ENCODE peak calls at places on chromosomes 5 and 9, in six cellular contexts. One of them, this sample, is unnamed.

GRCh38 chr5:167049043-167049663 is 1242.3 kb upstream of the WWC1 start:
- DNase-seq in stimulated activated CD4-positive, alpha-beta T cell treated with anti-CD3 and anti-CD28 coated beads, Interleukin-1b, Interleukin-23, amount 100 ng/mL, for 24 hours: no peak
- DNase-seq in SHP77: peak
- DNase-seq in C1 segment of cervical spinal cord: no peak
- DNase-seq in G401: peak
- DNase-seq in activated T-cell treated with anti-CD3 and anti-CD28 coated beads, Interleukin-2, amount 50 U/mL, for 1 hour: no peak
- DNase-seq in this sample: no peak

GRCh38 chr5:34622046-34622435 is 34.1 kb upstream of the RAI14 start:
- DNase-seq in stimulated activated CD4-positive, alpha-beta T cell treated with anti-CD3 and anti-CD28 coated beads, Interleukin-1b, Interleukin-23, amount 100 ng/mL, for 24 hours: no peak
- DNase-seq in SHP77: no peak
- DNase-seq in C1 segment of cervical spinal cord: no peak
- DNase-seq in G401: no peak
- DNase-seq in activated T-cell treated with anti-CD3 and anti-CD28 coated beads, Interleukin-2, amount 50 U/mL, for 1 hour: no peak
- DNase-seq in this sample: no peak

GRCh38 chr5:10958728-10959127 is 197.7 kb upstream of the DAP start:
- DNase-seq in stimulated activated CD4-positive, alpha-beta T cell treated with anti-CD3 and anti-CD28 coated beads, Interleukin-1b, Interleukin-23, amount 100 ng/mL, for 24 hours: no peak
- DNase-seq in SHP77: no peak
- DNase-seq in C1 segment of cervical spinal cord: no peak
- DNase-seq in G401: no peak
- DNase-seq in activated T-cell treated with anti-CD3 and anti-CD28 coated beads, Interleukin-2, amount 50 U/mL, for 1 hour: no peak
- DNase-seq in this sample: no peak

GRCh38 chr9:15936316-15936869 is 383.6 kb downstream of the CCDC171 start:
- DNase-seq in stimulated activated CD4-positive, alpha-beta T cell treated with anti-CD3 and anti-CD28 coated beads, Interleukin-1b, Interleukin-23, amount 100 ng/mL, for 24 hours: no peak
- DNase-seq in SHP77: peak
- DNase-seq in C1 segment of cervical spinal cord: no peak
- DNase-seq in G401: no peak
- DNase-seq in activated T-cell treated with anti-CD3 and anti-CD28 coated beads, Interleukin-2, amount 50 U/mL, for 1 hour: no peak
- DNase-seq in this sample: no peak

GRCh38 chr5:40551706-40552557 is 127.8 kb upstream of the PTGER4 start:
- DNase-seq in stimulated activated CD4-positive, alpha-beta T cell treated with anti-CD3 and anti-CD28 coated beads, Interleukin-1b, Interleukin-23, amount 100 ng/mL, for 24 hours: no peak
- DNase-seq in SHP77: no peak
- DNase-seq in C1 segment of cervical spinal cord: no peak
- DNase-seq in G401: no peak
- DNase-seq in activated T-cell treated with anti-CD3 and anti-CD28 coated beads, Interleukin-2, amount 50 U/mL, for 1 hour: no peak
- DNase-seq in this sample: no peak

GRCh38 chr9:121901616-121902015 is 191.5 kb downstream of the TTLL11 start:
- DNase-seq in stimulated activated CD4-positive, alpha-beta T cell treated with anti-CD3 and anti-CD28 coated beads, Interleukin-1b, Interleukin-23, amount 100 ng/mL, for 24 hours: no peak
- DNase-seq in SHP77: no peak
- DNase-seq in C1 segment of cervical spinal cord: no peak
- DNase-seq in G401: no peak
- DNase-seq in activated T-cell treated with anti-CD3 and anti-CD28 coated beads, Interleukin-2, amount 50 U/mL, for 1 hour: no peak
- DNase-seq in this sample: no peak

GRCh38 chr9:81461196-81461595 is 228.2 kb downstream of the TLE1 start:
- DNase-seq in stimulated activated CD4-positive, alpha-beta T cell treated with anti-CD3 and anti-CD28 coated beads, Interleukin-1b, Interleukin-23, amount 100 ng/mL, for 24 hours: no peak
- DNase-seq in SHP77: no peak
- DNase-seq in C1 segment of cervical spinal cord: no peak
- DNase-seq in G401: no peak
- DNase-seq in activated T-cell treated with anti-CD3 and anti-CD28 coated beads, Interleukin-2, amount 50 U/mL, for 1 hour: no peak
- DNase-seq in this sample: no peak

GRCh38 chr5:174319551-174319950 is 274.0 kb downstream of the NSG2 start:
- DNase-seq in stimulated activated CD4-positive, alpha-beta T cell treated with anti-CD3 and anti-CD28 coated beads, Interleukin-1b, Interleukin-23, amount 100 ng/mL, for 24 hours: no peak
- DNase-seq in SHP77: no peak
- DNase-seq in C1 segment of cervical spinal cord: no peak
- DNase-seq in G401: no peak
- DNase-seq in activated T-cell treated with anti-CD3 and anti-CD28 coated beads, Interleukin-2, amount 50 U/mL, for 1 hour: no peak
- DNase-seq in this sample: no peak

GRCh38 chr5:66643383-66643782 is 47.2 kb downstream of the MAST4 start:
- DNase-seq in stimulated activated CD4-positive, alpha-beta T cell treated with anti-CD3 and anti-CD28 coated beads, Interleukin-1b, Interleukin-23, amount 100 ng/mL, for 24 hours: no peak
- DNase-seq in SHP77: peak
- DNase-seq in C1 segment of cervical spinal cord: no peak
- DNase-seq in G401: no peak
- DNase-seq in activated T-cell treated with anti-CD3 and anti-CD28 coated beads, Interleukin-2, amount 50 U/mL, for 1 hour: no peak
- DNase-seq in this sample: no peak

GRCh38 chr5:115450741-115451140 is 93.8 kb downstream of the FEM1C start:
- DNase-seq in stimulated activated CD4-positive, alpha-beta T cell treated with anti-CD3 and anti-CD28 coated beads, Interleukin-1b, Interleukin-23, amount 100 ng/mL, for 24 hours: no peak
- DNase-seq in SHP77: no peak
- DNase-seq in C1 segment of cervical spinal cord: no peak
- DNase-seq in G401: no peak
- DNase-seq in activated T-cell treated with anti-CD3 and anti-CD28 coated beads, Interleukin-2, amount 50 U/mL, for 1 hour: no peak
- DNase-seq in this sample: no peak

GRCh38 chr5:123269851-123270250 is 153.4 kb downstream of the CEP120 start:
- DNase-seq in stimulated activated CD4-positive, alpha-beta T cell treated with anti-CD3 and anti-CD28 coated beads, Interleukin-1b, Interleukin-23, amount 100 ng/mL, for 24 hours: no peak
- DNase-seq in SHP77: no peak
- DNase-seq in C1 segment of cervical spinal cord: no peak
- DNase-seq in G401: no peak
- DNase-seq in activated T-cell treated with anti-CD3 and anti-CD28 coated beads, Interleukin-2, amount 50 U/mL, for 1 hour: no peak
- DNase-seq in this sample: no peak

GRCh38 chr9:111676116-111676515 is 14.7 kb downstream of the GNG10 start:
- DNase-seq in stimulated activated CD4-positive, alpha-beta T cell treated with anti-CD3 and anti-CD28 coated beads, Interleukin-1b, Interleukin-23, amount 100 ng/mL, for 24 hours: no peak
- DNase-seq in SHP77: no peak
- DNase-seq in C1 segment of cervical spinal cord: no peak
- DNase-seq in G401: no peak
- DNase-seq in activated T-cell treated with anti-CD3 and anti-CD28 coated beads, Interleukin-2, amount 50 U/mL, for 1 hour: no peak
- DNase-seq in this sample: no peak

GRCh38 chr9:73116030-73116429 is 35.6 kb upstream of the ANXA1 start:
- DNase-seq in stimulated activated CD4-positive, alpha-beta T cell treated with anti-CD3 and anti-CD28 coated beads, Interleukin-1b, Interleukin-23, amount 100 ng/mL, for 24 hours: no peak
- DNase-seq in SHP77: no peak
- DNase-seq in C1 segment of cervical spinal cord: no peak
- DNase-seq in G401: no peak
- DNase-seq in activated T-cell treated with anti-CD3 and anti-CD28 coated beads, Interleukin-2, amount 50 U/mL, for 1 hour: no peak
- DNase-seq in this sample: no peak

GRCh38 chr9:105296889-105297288 is 52.4 kb downstream of the SLC44A1 start:
- DNase-seq in stimulated activated CD4-positive, alpha-beta T cell treated with anti-CD3 and anti-CD28 coated beads, Interleukin-1b, Interleukin-23, amount 100 ng/mL, for 24 hours: no peak
- DNase-seq in SHP77: no peak
- DNase-seq in C1 segment of cervical spinal cord: no peak
- DNase-seq in G401: no peak
- DNase-seq in activated T-cell treated with anti-CD3 and anti-CD28 coated beads, Interleukin-2, amount 50 U/mL, for 1 hour: no peak
- DNase-seq in this sample: no peak

GRCh38 chr9:122551371-122551770 is 1.5 kb upstream of the OR1N2 start:
- DNase-seq in stimulated activated CD4-positive, alpha-beta T cell treated with anti-CD3 and anti-CD28 coated beads, Interleukin-1b, Interleukin-23, amount 100 ng/mL, for 24 hours: no peak
- DNase-seq in SHP77: no peak
- DNase-seq in C1 segment of cervical spinal cord: no peak
- DNase-seq in G401: no peak
- DNase-seq in activated T-cell treated with anti-CD3 and anti-CD28 coated beads, Interleukin-2, amount 50 U/mL, for 1 hour: no peak
- DNase-seq in this sample: no peak

GRCh38 chr9:72271617-72272478 is 93.2 kb downstream of the ZFAND5 start:
- DNase-seq in stimulated activated CD4-positive, alpha-beta T cell treated with anti-CD3 and anti-CD28 coated beads, Interleukin-1b, Interleukin-23, amount 100 ng/mL, for 24 hours: peak
- DNase-seq in SHP77: peak
- DNase-seq in C1 segment of cervical spinal cord: no peak
- DNase-seq in G401: peak
- DNase-seq in activated T-cell treated with anti-CD3 and anti-CD28 coated beads, Interleukin-2, amount 50 U/mL, for 1 hour: no peak
- DNase-seq in this sample: peak

GRCh38 chr5:115526604-115527003 is 18.0 kb downstream of the FEM1C start:
- DNase-seq in stimulated activated CD4-positive, alpha-beta T cell treated with anti-CD3 and anti-CD28 coated beads, Interleukin-1b, Interleukin-23, amount 100 ng/mL, for 24 hours: no peak
- DNase-seq in SHP77: no peak
- DNase-seq in C1 segment of cervical spinal cord: no peak
- DNase-seq in G401: no peak
- DNase-seq in activated T-cell treated with anti-CD3 and anti-CD28 coated beads, Interleukin-2, amount 50 U/mL, for 1 hour: no peak
- DNase-seq in this sample: no peak

GRCh38 chr9:135281661-135282000 is 194.2 kb downstream of the OLFM1 start:
- DNase-seq in stimulated activated CD4-positive, alpha-beta T cell treated with anti-CD3 and anti-CD28 coated beads, Interleukin-1b, Interleukin-23, amount 100 ng/mL, for 24 hours: no peak
- DNase-seq in SHP77: peak
- DNase-seq in C1 segment of cervical spinal cord: no peak
- DNase-seq in G401: peak
- DNase-seq in activated T-cell treated with anti-CD3 and anti-CD28 coated beads, Interleukin-2, amount 50 U/mL, for 1 hour: no peak
- DNase-seq in this sample: no peak

GRCh38 chr9:136018257-136019031 is 57.3 kb upstream of the UBAC1 start:
- DNase-seq in stimulated activated CD4-positive, alpha-beta T cell treated with anti-CD3 and anti-CD28 coated beads, Interleukin-1b, Interleukin-23, amount 100 ng/mL, for 24 hours: no peak
- DNase-seq in SHP77: no peak
- DNase-seq in C1 segment of cervical spinal cord: no peak
- DNase-seq in G401: no peak
- DNase-seq in activated T-cell treated with anti-CD3 and anti-CD28 coated beads, Interleukin-2, amount 50 U/mL, for 1 hour: no peak
- DNase-seq in this sample: no peak

GRCh38 chr9:2740616-2741015 is 23.3 kb downstream of the KCNV2 start:
- DNase-seq in stimulated activated CD4-positive, alpha-beta T cell treated with anti-CD3 and anti-CD28 coated beads, Interleukin-1b, Interleukin-23, amount 100 ng/mL, for 24 hours: no peak
- DNase-seq in SHP77: no peak
- DNase-seq in C1 segment of cervical spinal cord: no peak
- DNase-seq in G401: no peak
- DNase-seq in activated T-cell treated with anti-CD3 and anti-CD28 coated beads, Interleukin-2, amount 50 U/mL, for 1 hour: no peak
- DNase-seq in this sample: no peak

GRCh38 chr9:131490514-131490913 is 12.2 kb upstream of the POMT1 start:
- DNase-seq in stimulated activated CD4-positive, alpha-beta T cell treated with anti-CD3 and anti-CD28 coated beads, Interleukin-1b, Interleukin-23, amount 100 ng/mL, for 24 hours: no peak
- DNase-seq in SHP77: no peak
- DNase-seq in C1 segment of cervical spinal cord: no peak
- DNase-seq in G401: no peak
- DNase-seq in activated T-cell treated with anti-CD3 and anti-CD28 coated beads, Interleukin-2, amount 50 U/mL, for 1 hour: no peak
- DNase-seq in this sample: no peak

GRCh38 chr5:9519537-9519936 is 26.3 kb downstream of the SEMA5A start:
- DNase-seq in stimulated activated CD4-positive, alpha-beta T cell treated with anti-CD3 and anti-CD28 coated beads, Interleukin-1b, Interleukin-23, amount 100 ng/mL, for 24 hours: no peak
- DNase-seq in SHP77: no peak
- DNase-seq in C1 segment of cervical spinal cord: no peak
- DNase-seq in G401: no peak
- DNase-seq in activated T-cell treated with anti-CD3 and anti-CD28 coated beads, Interleukin-2, amount 50 U/mL, for 1 hour: no peak
- DNase-seq in this sample: no peak

GRCh38 chr9:84997472-84997871 is 327.9 kb downstream of the NTRK2 start:
- DNase-seq in stimulated activated CD4-positive, alpha-beta T cell treated with anti-CD3 and anti-CD28 coated beads, Interleukin-1b, Interleukin-23, amount 100 ng/mL, for 24 hours: no peak
- DNase-seq in SHP77: no peak
- DNase-seq in C1 segment of cervical spinal cord: no peak
- DNase-seq in G401: no peak
- DNase-seq in activated T-cell treated with anti-CD3 and anti-CD28 coated beads, Interleukin-2, amount 50 U/mL, for 1 hour: no peak
- DNase-seq in this sample: no peak

GRCh38 chr5:134545070-134545868 is 19.8 kb downstream of the JADE2 start:
- DNase-seq in stimulated activated CD4-positive, alpha-beta T cell treated with anti-CD3 and anti-CD28 coated beads, Interleukin-1b, Interleukin-23, amount 100 ng/mL, for 24 hours: no peak
- DNase-seq in SHP77: no peak
- DNase-seq in C1 segment of cervical spinal cord: no peak
- DNase-seq in G401: no peak
- DNase-seq in activated T-cell treated with anti-CD3 and anti-CD28 coated beads, Interleukin-2, amount 50 U/mL, for 1 hour: no peak
- DNase-seq in this sample: no peak

GRCh38 chr5:177310332-177310731 is 1.4 kb downstream of the MXD3 start:
- DNase-seq in stimulated activated CD4-positive, alpha-beta T cell treated with anti-CD3 and anti-CD28 coated beads, Interleukin-1b, Interleukin-23, amount 100 ng/mL, for 24 hours: no peak
- DNase-seq in SHP77: no peak
- DNase-seq in C1 segment of cervical spinal cord: no peak
- DNase-seq in G401: no peak
- DNase-seq in activated T-cell treated with anti-CD3 and anti-CD28 coated beads, Interleukin-2, amount 50 U/mL, for 1 hour: no peak
- DNase-seq in this sample: no peak

GRCh38 chr5:176912115-176912514 is 13.0 kb upstream of the HK3 start:
- DNase-seq in stimulated activated CD4-positive, alpha-beta T cell treated with anti-CD3 and anti-CD28 coated beads, Interleukin-1b, Interleukin-23, amount 100 ng/mL, for 24 hours: no peak
- DNase-seq in SHP77: no peak
- DNase-seq in C1 segment of cervical spinal cord: no peak
- DNase-seq in G401: no peak
- DNase-seq in activated T-cell treated with anti-CD3 and anti-CD28 coated beads, Interleukin-2, amount 50 U/mL, for 1 hour: no peak
- DNase-seq in this sample: no peak

GRCh38 chr5:100165309-100165708 is 369.9 kb upstream of the FAM174A start:
- DNase-seq in stimulated activated CD4-positive, alpha-beta T cell treated with anti-CD3 and anti-CD28 coated beads, Interleukin-1b, Interleukin-23, amount 100 ng/mL, for 24 hours: no peak
- DNase-seq in SHP77: no peak
- DNase-seq in C1 segment of cervical spinal cord: no peak
- DNase-seq in G401: no peak
- DNase-seq in activated T-cell treated with anti-CD3 and anti-CD28 coated beads, Interleukin-2, amount 50 U/mL, for 1 hour: no peak
- DNase-seq in this sample: no peak

GRCh38 chr5:157390179-157390923 is 69.7 kb upstream of the NIPAL4 start:
- DNase-seq in stimulated activated CD4-positive, alpha-beta T cell treated with anti-CD3 and anti-CD28 coated beads, Interleukin-1b, Interleukin-23, amount 100 ng/mL, for 24 hours: peak
- DNase-seq in SHP77: no peak
- DNase-seq in C1 segment of cervical spinal cord: no peak
- DNase-seq in G401: no peak
- DNase-seq in activated T-cell treated with anti-CD3 and anti-CD28 coated beads, Interleukin-2, amount 50 U/mL, for 1 hour: peak
- DNase-seq in this sample: no peak

GRCh38 chr9:98214811-98215210 is 22.4 kb upstream of the CORO2A start:
- DNase-seq in stimulated activated CD4-positive, alpha-beta T cell treated with anti-CD3 and anti-CD28 coated beads, Interleukin-1b, Interleukin-23, amount 100 ng/mL, for 24 hours: no peak
- DNase-seq in SHP77: no peak
- DNase-seq in C1 segment of cervical spinal cord: peak
- DNase-seq in G401: peak
- DNase-seq in activated T-cell treated with anti-CD3 and anti-CD28 coated beads, Interleukin-2, amount 50 U/mL, for 1 hour: no peak
- DNase-seq in this sample: no peak

GRCh38 chr5:3022665-3023064 is 271.2 kb upstream of the IRX2 start:
- DNase-seq in stimulated activated CD4-positive, alpha-beta T cell treated with anti-CD3 and anti-CD28 coated beads, Interleukin-1b, Interleukin-23, amount 100 ng/mL, for 24 hours: no peak
- DNase-seq in SHP77: no peak
- DNase-seq in C1 segment of cervical spinal cord: no peak
- DNase-seq in G401: no peak
- DNase-seq in activated T-cell treated with anti-CD3 and anti-CD28 coated beads, Interleukin-2, amount 50 U/mL, for 1 hour: no peak
- DNase-seq in this sample: peak

GRCh38 chr5:93569295-93570164 is 11.5 kb downstream of the NR2F1-AS1 start:
- DNase-seq in stimulated activated CD4-positive, alpha-beta T cell treated with anti-CD3 and anti-CD28 coated beads, Interleukin-1b, Interleukin-23, amount 100 ng/mL, for 24 hours: no peak
- DNase-seq in SHP77: no peak
- DNase-seq in C1 segment of cervical spinal cord: no peak
- DNase-seq in G401: no peak
- DNase-seq in activated T-cell treated with anti-CD3 and anti-CD28 coated beads, Interleukin-2, amount 50 U/mL, for 1 hour: no peak
- DNase-seq in this sample: no peak

This sample was measured in ecto neural progenitor cell.